ENCODE peak calls at places on chromosomes 6 and 20, in seven cellular contexts. J is stomach, I is transverse colon, Q is esophagus muscularis mucosa, Z is K562, X is upper lobe of left lung, V is GM12878. R is an unnamed sample. For H3K4me1, the result is how much of the 10 kb centered on the place peaks cover.

GRCh38 chr6:8180327-8181161 is 78.2 kb upstream of the EEF1E1 start:
- DNase-seq in J (no peak), Z (no peak), Q (no peak), X (peak), I (no peak), V (no peak), R (no peak)

GRCh38 chr6:169388767-169389166 is 135.1 kb upstream of the THBS2 start:
- DNase-seq in Z (no peak), J (no peak), V (no peak), X (no peak), I (no peak), Q (no peak), R (no peak)

GRCh38 chr6:116309657-116310056 is 29.9 kb upstream of the TSPYL1 start:
- DNase-seq in V (no peak), J (no peak), Z (no peak), X (no peak), Q (no peak), I (no peak), R (no peak)

GRCh38 chr6:143689852-143690251 is 12.1 kb downstream of the PHACTR2 start:
- DNase-seq in Z (no peak), I (no peak), X (no peak), Q (no peak), V (no peak), J (no peak), R (no peak)

GRCh38 chr6:296151-297122 is 4.2 kb downstream of the DUSP22 start:
- DNase-seq in X (no peak), Q (peak), I (peak), Z (no peak), V (peak), J (no peak), R (peak)

GRCh38 chr6:12761376-12762115 is 45.0 kb downstream of the PHACTR1 start:
- DNase-seq in Z (no peak), V (no peak), I (no peak), X (no peak), Q (no peak), J (no peak), R (no peak)

GRCh38 chr6:8014947-8015346 is 49.2 kb downstream of the BLOC1S5 start:
- DNase-seq in V (no peak), Q (no peak), I (no peak), Z (no peak), X (no peak), J (no peak), R (no peak)

GRCh38 chr20:49115565-49115964 is 69.5 kb downstream of the CSE1L start:
- DNase-seq in I (no peak), Z (no peak), Q (no peak), V (no peak), X (no peak), J (no peak), R (no peak)

GRCh38 chr6:82917346-82918064 is 148.1 kb downstream of the UBE3D start:
- DNase-seq in Q (no peak), J (no peak), Z (no peak), I (no peak), X (no peak), V (no peak), R (no peak)

GRCh38 chr6:186221-186965 is 105.9 kb upstream of the DUSP22 start:
- DNase-seq in X (no peak), Q (no peak), Z (no peak), J (peak), I (no peak), V (no peak), R (peak)

GRCh38 chr20:2799688-2800589 is 488 bp downstream of the CPXM1 start:
- DNase-seq in V (no peak), J (no peak), X (peak), Z (no peak), I (no peak), Q (no peak), R (no peak)

GRCh38 chr6:79307321-79308036 is 73.0 kb upstream of the HMGN3 start:
- DNase-seq in X (no peak), Q (no peak), Z (no peak), V (no peak), I (no peak), J (no peak), R (no peak)

GRCh38 chr6:129314575-129314974 is 395.4 kb downstream of the ARHGAP18 start:
- DNase-seq in V (no peak), J (no peak), Q (no peak), I (no peak), X (no peak), Z (no peak), R (no peak)

GRCh38 chr6:124294572-124294971 is 490.9 kb downstream of the NKAIN2 start:
- DNase-seq in Q (no peak), J (no peak), X (no peak), V (no peak), I (no peak), Z (no peak), R (no peak)

GRCh38 chr6:89133981-89134380 is 11.9 kb upstream of the PM20D2 start:
- DNase-seq in J (no peak), X (no peak), Z (no peak), Q (no peak), I (no peak), V (no peak), R (no peak)

GRCh38 chr6:150620244-150620643 is 20.6 kb downstream of the PLEKHG1 start:
- DNase-seq in I (peak), Q (peak), J (no peak), Z (no peak), V (no peak), X (no peak), R (no peak)

GRCh38 chr6:165574770-165575549 is 88.1 kb downstream of the PDE10A start:
- DNase-seq in J (no peak), Q (no peak), I (no peak), Z (no peak), X (no peak), V (no peak), R (no peak)

DNA sequence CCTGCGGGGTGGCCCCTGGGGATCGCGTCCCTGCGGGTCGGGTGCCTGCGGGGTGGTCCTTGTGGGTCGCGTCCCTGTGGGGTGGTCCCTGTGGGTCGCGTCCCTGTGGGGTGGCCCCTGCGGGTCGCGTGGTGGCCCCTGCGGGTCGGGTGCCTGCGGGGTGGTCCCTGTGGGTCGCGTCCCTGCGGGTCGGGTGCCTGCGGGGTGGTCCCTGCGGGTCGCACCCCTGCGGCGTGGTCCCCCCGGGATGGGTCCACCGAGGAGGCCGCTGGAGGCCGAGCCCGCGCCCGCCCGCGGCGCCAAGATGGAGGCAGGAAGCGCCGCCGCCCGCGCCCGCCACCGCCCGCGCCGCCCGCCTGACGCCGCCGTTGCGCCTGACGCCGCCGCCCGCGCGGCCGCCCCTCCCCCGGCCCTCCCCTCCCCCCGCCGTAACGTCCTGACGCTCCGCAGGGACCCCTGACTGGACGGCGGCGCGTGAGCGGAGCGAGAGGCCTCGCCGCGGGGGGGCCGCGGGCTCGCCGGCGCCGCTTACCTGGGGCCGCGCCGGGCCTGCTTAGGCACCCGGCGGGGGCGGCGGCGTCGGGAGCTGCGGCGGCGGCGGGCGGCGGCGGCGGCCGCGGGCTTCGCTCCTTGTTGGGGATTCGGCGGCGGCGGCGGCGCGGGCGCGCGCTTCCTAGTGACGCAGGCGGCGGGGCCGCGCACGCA is at the start of gene GMEB2:
- DNase-seq in V (no peak), I (peak), Z (peak), Q (peak), J (peak), X (peak), R (peak)
- H3K4me1 ChIP-seq in V (under half), I (under half), Z (under half), Q (under half), J (under half), X (under half), R (under half)

GRCh38 chr20:37570419-37570818 is 42.7 kb upstream of the BLCAP start:
- DNase-seq in Z (no peak), V (no peak), I (no peak), J (no peak), Q (no peak), X (no peak), R (no peak)

GRCh38 chr20:37566590-37567330 is 39.1 kb upstream of the BLCAP start:
- DNase-seq in Q (peak), X (no peak), Z (no peak), J (no peak), I (no peak), V (no peak), R (no peak)

GRCh38 chr20:37567331-37567665 is 39.6 kb upstream of the BLCAP start:
- DNase-seq in X (no peak), I (no peak), Z (no peak), Q (no peak), V (no peak), J (no peak), R (no peak)

GRCh38 chr20:37565134-37565811 is 37.6 kb upstream of the BLCAP start:
- DNase-seq in Z (no peak), I (no peak), Q (peak), V (no peak), X (no peak), J (no peak), R (no peak)

DNA sequence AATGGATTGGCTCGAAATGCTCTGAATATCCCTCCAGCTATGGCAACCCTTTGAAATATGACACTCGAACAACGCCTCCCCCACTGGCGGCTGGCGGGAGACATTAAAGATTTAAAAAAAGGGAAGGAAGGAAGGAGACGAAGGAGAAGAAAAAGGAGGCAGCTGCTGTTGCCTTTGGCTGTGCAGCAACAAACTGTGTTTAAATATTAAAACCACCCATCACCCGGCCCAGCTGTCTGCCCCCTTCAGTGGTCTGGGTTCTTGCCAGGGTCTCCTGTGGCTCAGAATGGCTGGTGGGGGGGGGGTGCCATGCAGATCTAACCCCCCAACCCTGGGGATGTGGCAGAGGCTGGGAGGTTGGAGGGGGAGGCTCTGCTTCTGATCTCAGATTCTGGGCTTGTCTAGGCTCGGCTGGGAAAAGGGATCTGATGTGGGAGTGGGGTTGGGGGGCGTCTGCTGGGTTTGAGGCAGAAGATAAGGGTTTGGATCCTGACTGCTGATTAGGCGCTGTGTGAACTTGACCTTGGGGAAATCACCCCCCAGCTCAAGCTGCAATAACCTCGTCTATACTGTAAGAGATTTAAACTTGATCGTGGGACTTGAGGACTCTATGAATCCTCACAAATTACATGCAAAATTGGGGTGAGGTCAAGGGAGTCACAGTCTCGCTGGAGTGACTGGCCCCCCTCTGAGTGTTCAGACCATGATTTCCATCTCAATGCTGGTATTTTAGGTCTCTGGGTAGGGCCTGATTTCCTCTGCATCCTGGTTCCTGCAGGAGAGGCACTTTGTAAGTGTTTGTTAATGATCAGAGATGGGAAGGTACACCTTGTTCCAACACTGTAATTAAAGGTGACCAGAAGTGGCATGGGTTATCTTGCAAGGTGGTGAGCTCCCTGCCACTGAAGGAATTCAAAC is 40.3 kb upstream of the BLCAP start:
- DNase-seq in I (no peak), X (no peak), J (no peak), Q (peak), Z (no peak), V (no peak), R (no peak)
- TF ChIP-seq POLR2AphosphoS5 in I (no peak), X (no peak), J (no peak), Q (no peak), Z (no peak), V (no peak), R (no peak)

DNA sequence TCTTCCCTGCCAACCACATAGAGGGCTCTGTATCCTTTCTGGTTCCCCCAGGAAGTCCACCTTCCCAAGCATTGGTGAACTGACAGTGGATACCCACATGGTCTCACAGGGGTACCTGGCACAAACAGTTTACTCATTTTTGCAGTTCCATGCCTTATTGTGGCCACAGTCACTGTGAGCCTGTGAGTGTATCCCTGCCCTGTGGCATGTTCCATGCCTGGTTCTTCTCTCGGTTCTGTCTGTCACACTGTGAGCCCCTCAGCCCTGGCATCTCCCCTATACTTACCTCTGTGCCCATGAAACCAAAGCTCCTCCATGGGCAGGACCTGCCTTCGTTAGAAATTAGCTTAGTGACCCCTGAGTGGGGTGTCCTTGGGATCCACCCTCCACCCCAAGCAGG is 107.8 kb downstream of the TOX2 start:
- DNase-seq in Z (no peak), I (no peak), X (no peak), Q (no peak), V (no peak), J (no peak), R (no peak)
- TF ChIP-seq EP300 in Z (no peak), I (no peak), X (no peak), Q (no peak), V (no peak), J (no peak), R (no peak)

DNA sequence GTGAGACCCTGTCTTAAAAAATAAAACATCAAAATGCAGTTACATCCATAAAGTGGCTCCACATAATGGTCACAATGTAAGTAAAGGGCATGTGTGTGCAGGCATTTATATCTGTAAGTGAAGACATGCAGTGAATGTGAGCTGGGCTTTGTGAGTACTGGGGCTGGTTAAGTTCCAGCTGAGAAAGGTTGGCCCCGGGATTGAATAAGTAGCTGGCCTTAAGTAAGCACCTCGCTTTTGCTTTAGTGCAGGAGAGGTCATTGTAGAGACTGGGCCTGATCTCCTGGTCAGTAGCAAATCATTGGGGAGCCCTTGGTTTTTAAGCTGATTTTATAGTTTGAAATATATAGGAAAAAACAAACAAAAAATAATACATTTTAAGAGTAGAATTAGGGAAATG is 8.1 kb downstream of the QKI start:
- DNase-seq in V (no peak), X (no peak), J (no peak), I (no peak), Z (no peak), Q (no peak), R (no peak)
- H3K4me1 ChIP-seq in V (under half), X (half or more), J (under half), I (half or more), Z (under half), Q (half or more), R (half or more)

GRCh38 chr20:31604567-31605030 is 490 bp upstream of the ID1 start:
- DNase-seq in V (no peak), Z (no peak), J (no peak), Q (no peak), I (no peak), X (no peak), R (no peak)
- TF ChIP-seq POLR2AphosphoS5 in V (no peak), Z (no peak), J (no peak), Q (no peak), I (no peak), X (no peak), R (no peak)

GRCh38 chr6:39932386-39932785 is 1.9 kb downstream of the MOCS1 start:
- DNase-seq in Z (no peak), I (no peak), V (no peak), Q (no peak), X (no peak), J (no peak), R (no peak)

GRCh38 chr6:39931607-39932006 is 2.7 kb downstream of the MOCS1 start:
- DNase-seq in J (no peak), X (no peak), V (no peak), Q (no peak), Z (no peak), I (no peak), R (no peak)

GRCh38 chr6:39933669-39934059 is 598 bp downstream of the MOCS1 start:
- DNase-seq in I (no peak), J (no peak), Q (no peak), V (no peak), X (no peak), Z (no peak), R (no peak)

GRCh38 chr6:39936857-39937256 is 2.6 kb upstream of the MOCS1 start:
- DNase-seq in Z (no peak), X (no peak), Q (no peak), I (no peak), V (no peak), J (no peak), R (no peak)

DNA sequence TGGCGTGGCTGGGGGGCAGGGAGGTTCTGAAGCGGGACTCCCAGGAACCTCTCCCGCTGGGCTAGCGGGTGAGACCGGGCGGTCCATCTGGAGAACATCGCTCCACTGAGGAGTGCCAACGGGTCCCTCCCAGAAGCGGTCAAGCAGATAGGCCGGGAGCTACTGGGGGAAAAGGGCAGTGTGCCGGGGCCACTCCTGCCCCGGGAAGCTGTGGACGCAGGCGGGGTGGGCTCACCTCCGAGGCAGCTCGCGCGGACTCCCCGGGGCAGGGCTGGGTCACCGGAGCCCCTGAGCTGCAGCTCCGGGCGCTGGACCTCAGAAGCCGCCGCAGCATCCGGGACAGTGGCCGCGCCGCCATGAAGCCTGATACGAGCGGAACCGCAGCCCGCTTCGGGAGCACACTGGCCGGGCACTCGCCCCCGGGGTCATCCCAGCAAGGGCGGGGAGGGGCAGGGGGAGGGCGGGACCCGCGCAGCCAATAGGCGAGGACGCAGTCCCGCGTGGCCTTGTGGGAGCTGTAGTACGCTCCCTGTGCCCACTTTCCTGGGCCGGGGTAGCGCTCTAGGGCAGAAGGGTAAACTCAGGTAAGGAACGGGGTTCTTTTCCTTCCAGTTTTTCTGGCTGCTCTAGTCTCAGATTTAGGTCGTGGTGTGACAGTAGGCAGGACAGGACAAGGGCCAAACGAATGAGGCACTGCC is at the start of gene MOCS1:
- DNase-seq in Q (peak), Z (peak), J (peak), V (no peak), X (peak), I (peak), R (peak)
- TF ChIP-seq EP300 in Q (no peak), Z (no peak), J (no peak), V (no peak), X (no peak), I (no peak), R (no peak)

GRCh38 chr20:11366660-11367059 is 551.0 kb upstream of the BTBD3 start:
- DNase-seq in Q (no peak), V (no peak), J (no peak), Z (no peak), I (no peak), X (no peak), R (no peak)
- H3K4me1 ChIP-seq in Q (under half), V (under half), J (under half), Z (under half), I (under half), X (under half), R (under half)

DNA sequence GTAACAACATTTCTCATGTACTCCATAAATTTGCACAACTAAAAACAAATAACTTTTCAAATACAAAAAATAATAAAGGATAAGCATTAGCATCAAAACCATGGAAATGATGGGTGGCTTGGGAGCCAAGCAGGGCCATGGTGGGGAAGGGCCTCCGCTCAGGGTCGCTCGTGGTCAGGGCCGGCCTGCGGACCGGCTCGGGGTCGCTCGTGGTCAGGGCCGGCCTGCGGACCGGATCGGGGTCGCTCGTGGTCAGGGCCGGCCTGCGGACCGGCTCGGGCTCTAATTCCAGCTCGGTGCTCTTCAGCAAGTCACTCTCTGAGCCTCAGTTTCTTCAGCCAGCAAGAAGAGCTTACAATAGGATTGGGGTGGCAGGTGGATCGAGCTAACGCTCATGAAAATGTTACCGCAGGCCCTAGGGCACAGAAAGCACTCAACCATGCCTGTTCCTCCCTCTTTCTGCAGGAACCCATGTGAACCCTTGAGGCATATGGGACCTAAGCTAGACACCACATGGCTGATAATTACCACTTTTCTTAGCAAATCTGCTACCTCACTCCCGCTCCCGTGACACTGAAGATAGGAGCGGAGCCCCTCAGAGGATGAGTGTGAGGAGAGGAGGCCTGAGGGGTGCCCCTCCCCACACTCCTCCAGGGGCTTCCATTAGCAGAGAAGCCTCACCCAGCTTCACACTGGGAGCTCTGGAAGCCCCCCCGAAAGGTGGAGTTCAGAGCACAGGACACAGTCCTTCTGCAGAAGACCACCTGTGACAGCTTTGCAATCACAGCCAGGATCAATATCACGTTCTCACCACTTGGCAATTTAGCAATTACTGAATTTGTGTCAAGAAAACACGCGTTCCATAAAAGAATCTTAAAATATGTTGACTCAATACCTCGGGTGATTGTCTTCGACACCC is 103.0 kb downstream of the PSMB1 start:
- DNase-seq in X (peak), I (no peak), Q (no peak), Z (no peak), J (no peak), V (no peak), R (no peak)
- TF ChIP-seq POLR2AphosphoS5 in X (no peak), I (no peak), Q (no peak), Z (no peak), J (no peak), V (no peak), R (no peak)